ENCODE peak calls at places on chromosome 20, in five cellular contexts. U is activated CD4-positive, alpha-beta T cell treated with anti-CD3 and anti-CD28 coated beads, Interleukin-2, amount 50 U/mL, for 1 hour; Q is ACHN; G is Caki2; D is cardiac muscle cell. I is an unnamed sample.

GRCh38 chr20:45080867-45081616 is 19.9 kb downstream of the KCNS1 start:
- DNase-seq in G (no peak), Q (peak; percentile 8), D (peak; percentile 44), U (no peak), I (no peak)

GRCh38 chr20:13788167-13788834 is 3.5 kb downstream of the NDUFAF5 start:
- DNase-seq in G (peak; percentile 49), D (peak; percentile 68), Q (peak; percentile 62), U (peak; percentile 21), I (no peak)

GRCh38 chr20:20549267-20549612 is 163.2 kb downstream of the RALGAPA2 start:
- DNase-seq in U (no peak), Q (no peak), G (no peak), D (peak; percentile 2), I (no peak)

GRCh38 chr20:52049001-52049731 is 142.4 kb downstream of the ZFP64 start:
- DNase-seq in Q (no peak), G (no peak), U (no peak), D (peak; percentile 45), I (no peak)

GRCh38 chr20:10591956-10592521 is 81.8 kb downstream of the JAG1 start:
- DNase-seq in D (no peak), U (no peak), Q (peak; percentile 12), G (peak; percentile 40), I (no peak)

GRCh38 chr20:33482581-33482980 is 7.3 kb upstream of the CBFA2T2 start:
- DNase-seq in Q (no peak), G (no peak), U (no peak), D (no peak), I (no peak)

GRCh38 chr20:50323209-50323608 is 132.6 kb downstream of the CEBPB start:
- DNase-seq in D (no peak), Q (no peak), U (no peak), G (no peak), I (no peak)

GRCh38 chr20:44532981-44533331 is 11.1 kb upstream of the SERINC3 start:
- DNase-seq in U (no peak), Q (no peak), G (no peak), D (no peak), I (no peak)

GRCh38 chr20:4811661-4812181 is 90.0 kb downstream of the PRND start:
- DNase-seq in D (no peak), Q (no peak), U (peak; percentile 57), G (no peak), I (no peak)

GRCh38 chr20:23156170-23156841 is 70.2 kb upstream of the CD93 start:
- DNase-seq in Q (peak; percentile 71), G (peak; percentile 86), D (peak; percentile 64), U (no peak), I (no peak)

GRCh38 chr20:10790013-10790412 is 116.2 kb upstream of the JAG1 start:
- DNase-seq in U (no peak), Q (no peak), D (no peak), G (no peak), I (no peak)

GRCh38 chr20:61260905-61261304 is 8.8 kb downstream of the CDH4 start:
- DNase-seq in G (no peak), D (no peak), Q (no peak), U (no peak), I (no peak)

GRCh38 chr20:50472693-50473610 is 37.2 kb upstream of the PTPN1 start:
- DNase-seq in Q (no peak), D (no peak), U (no peak), G (no peak), I (no peak)

GRCh38 chr20:46142124-46142523 is 24.0 kb downstream of the CD40 start:
- DNase-seq in U (no peak), D (no peak), Q (no peak), G (no peak), I (no peak)

GRCh38 chr20:3788685-3789155 is 2.2 kb upstream of the CENPB start:
- DNase-seq in G (no peak), D (no peak), Q (peak; percentile 24), U (no peak), I (no peak)

GRCh38 chr20:1805161-1805581 is 90.0 kb upstream of the SIRPA start:
- DNase-seq in U (no peak), D (no peak), G (no peak), Q (peak; percentile 46), I (no peak)